ENCODE peak calls at places on chromosomes 2 and 18, in six cellular contexts. U is astrocyte of the spinal cord, A is MM.1S, G is Peyer's patch, H is astrocyte of the cerebellum, Q is astrocyte. F is an unnamed sample.

GRCh38 chr2:231013820-231014219 is 17.9 kb downstream of the SPATA3 start:
- DNase-seq in Q (no peak), U (no peak), H (no peak), A (no peak), G (no peak), F (no peak)

GRCh38 chr2:27427863-27428212 is 593 bp upstream of the NRBP1 start:
- DNase-seq in H (no peak), Q (no peak), U (no peak), G (no peak), A (no peak), F (no peak)

GRCh38 chr18:41695441-41695840 is 259.6 kb upstream of the PIK3C3 start:
- DNase-seq in A (peak; percentile 54), U (peak; percentile 6), Q (no peak), H (no peak), G (no peak), F (no peak)

GRCh38 chr2:16321872-16322271 is 343.8 kb downstream of the CYRIA start:
- DNase-seq in A (no peak), Q (no peak), U (no peak), H (no peak), G (no peak), F (no peak)

GRCh38 chr2:80028584-80028983 is 276.0 kb downstream of the LRRTM1 start:
- DNase-seq in A (no peak), G (no peak), U (no peak), H (no peak), Q (no peak), F (no peak)

GRCh38 chr2:61585383-61585782 is 47.2 kb upstream of the XPO1 start:
- DNase-seq in U (no peak), Q (no peak), H (no peak), G (no peak), A (peak; percentile 22), F (peak; percentile 65)

GRCh38 chr2:65164379-65165023 is 34.6 kb upstream of the RAB1A start:
- DNase-seq in U (peak; percentile 16), A (no peak), H (no peak), Q (peak; percentile 14), G (no peak), F (no peak)

GRCh38 chr2:112342067-112342466 is 66.7 kb downstream of the ZC3H6 start:
- DNase-seq in G (no peak), A (no peak), Q (no peak), U (no peak), H (no peak), F (no peak)

GRCh38 chr2:56476509-56477071 is 292.8 kb downstream of the CCDC85A start:
- DNase-seq in Q (no peak), A (no peak), U (no peak), H (no peak), G (no peak), F (no peak)

GRCh38 chr2:127563458-127564428 is 28.3 kb downstream of the MYO7B start:
- DNase-seq in Q (no peak), H (no peak), G (no peak), U (no peak), A (peak; percentile 91), F (peak; percentile 93)

GRCh38 chr2:59339121-59339836 is 1098.2 kb upstream of the FANCL start:
- DNase-seq in Q (no peak), G (no peak), A (peak; percentile 72), H (no peak), U (no peak), F (no peak)

GRCh38 chr2:173104156-173104555 is 28.5 kb downstream of the MAP3K20 start:
- DNase-seq in U (no peak), H (no peak), G (no peak), Q (peak; percentile 84), A (no peak), F (no peak)

GRCh38 chr2:128309341-128310093 is 9.2 kb downstream of the HS6ST1 start:
- DNase-seq in Q (peak; percentile 18), H (no peak), U (peak; percentile 57), A (no peak), G (peak; percentile 63), F (no peak)

GRCh38 chr18:49447810-49448745 is 12.4 kb downstream of the DYM start:
- DNase-seq in U (peak; percentile 59), G (no peak), H (peak; percentile 32), Q (peak; percentile 10), A (peak; percentile 65), F (peak; percentile 73)

GRCh38 chr18:33469699-33470098 is 29.2 kb upstream of the CCDC178 start:
- DNase-seq in A (no peak), G (no peak), U (no peak), H (no peak), Q (peak; percentile 71), F (no peak)

GRCh38 chr2:238971318-238972145 is 123.6 kb downstream of the TWIST2 start:
- DNase-seq in Q (no peak), U (no peak), H (no peak), A (no peak), G (peak; percentile 31), F (no peak)

GRCh38 chr2:205776139-205776538 is 93.8 kb downstream of the NRP2 start:
- DNase-seq in A (peak; percentile 44), U (no peak), G (peak; percentile 57), H (no peak), Q (no peak), F (peak; percentile 64)

GRCh38 chr2:198143156-198143555 is 338.8 kb downstream of the PLCL1 start:
- DNase-seq in A (no peak), U (no peak), Q (no peak), G (no peak), H (no peak), F (no peak)

GRCh38 chr18:5943514-5943913 is 48.2 kb upstream of the TMEM200C start:
- DNase-seq in H (no peak), A (no peak), G (no peak), U (no peak), Q (no peak), F (no peak)

GRCh38 chr2:84697895-84698294 is 181.6 kb downstream of the DNAH6 start:
- DNase-seq in G (no peak), Q (no peak), A (no peak), H (no peak), U (no peak), F (no peak)

GRCh38 chr2:54206596-54206995 is 49.4 kb downstream of the TSPYL6 start:
- DNase-seq in G (no peak), H (peak; percentile 27), U (peak; percentile 64), A (peak; percentile 21), Q (no peak), F (peak; percentile 25)

GRCh38 chr2:38375711-38376345 is 1.2 kb downstream of the ATL2 start:
- DNase-seq in H (no peak), G (no peak), A (no peak), U (no peak), Q (peak; percentile 11), F (no peak)
- TF ChIP-seq CTCF in H (peak; percentile 1), G (no peak), A (no peak), U (no peak), Q (no peak), F (no peak)

DNA sequence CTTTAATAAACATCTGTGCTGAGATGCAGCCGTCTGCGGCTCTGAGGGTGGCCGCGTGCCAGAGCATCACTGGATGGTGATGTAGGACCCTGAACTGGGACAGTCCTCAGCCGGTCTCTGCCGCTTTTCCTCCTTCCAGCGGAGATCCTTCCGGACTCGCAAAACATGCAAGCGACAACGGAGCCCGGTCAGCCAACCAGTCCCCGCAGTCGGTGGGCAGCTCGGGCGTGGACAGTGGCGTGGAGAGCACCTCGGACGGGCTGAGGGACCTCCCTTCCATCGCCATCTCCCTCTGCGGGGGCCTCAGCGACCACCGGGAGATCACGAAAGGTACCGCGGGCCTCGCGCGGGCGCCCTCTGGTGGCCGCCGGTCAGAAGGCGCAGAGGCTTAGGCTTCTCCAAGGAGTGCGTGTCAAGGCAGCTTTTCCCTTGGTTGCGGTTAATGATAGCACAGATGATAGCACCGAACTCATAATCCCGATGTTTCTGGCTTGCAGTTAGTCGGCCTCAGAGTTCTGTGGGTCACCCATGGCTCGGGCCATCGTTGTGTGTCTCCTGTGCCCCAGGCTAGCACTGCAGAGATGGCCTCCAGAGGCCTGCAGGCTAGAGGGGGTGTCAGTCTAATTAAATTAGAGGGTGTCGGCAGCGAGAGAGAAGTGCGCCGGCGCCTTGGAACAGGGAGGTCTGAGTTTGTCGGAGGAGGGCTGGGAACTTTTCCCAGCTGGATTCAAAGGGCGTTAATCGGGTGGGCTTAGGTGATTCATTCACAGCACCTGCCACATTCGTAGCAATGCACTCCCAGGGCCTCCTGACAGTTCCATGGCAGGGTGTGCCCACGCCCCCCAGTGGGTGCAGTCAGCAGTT is 38.5 kb downstream of the LPIN1 start:
- DNase-seq in H (peak; percentile 13), Q (peak; percentile 46), U (peak; percentile 41), A (no peak), G (peak; percentile 63), F (peak; percentile 22)
- H3K4me3 ChIP-seq in H (peak overlapping the region; percentile 15), Q (peak overlapping the region; percentile 55), U (peak overlapping the region; percentile 25), A (no peak overlapping the region), G (peak overlapping the region; percentile 30), F (no peak overlapping the region)

DNA sequence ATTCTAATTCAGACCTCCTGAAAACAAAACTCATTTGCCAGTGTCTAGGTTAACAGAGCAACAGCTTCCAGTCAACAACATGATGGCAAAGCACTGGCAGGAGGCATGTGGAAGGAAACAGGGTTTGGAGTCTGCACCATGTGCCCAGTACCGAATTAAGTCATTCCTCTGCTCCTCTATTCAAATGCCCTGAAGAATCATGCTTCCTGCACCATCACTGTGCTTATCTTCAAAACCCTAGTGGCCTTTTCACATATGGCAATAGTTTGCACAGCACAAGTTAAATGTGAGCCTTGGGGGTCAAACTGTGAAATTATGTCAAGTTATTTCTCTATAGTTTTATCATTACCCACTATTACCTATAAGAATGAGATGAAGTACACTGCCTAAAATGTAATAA is 75.4 kb upstream of the GRB14 start:
- DNase-seq in U (no peak), G (no peak), Q (no peak), A (no peak), H (no peak), F (no peak)
- TF ChIP-seq CTCF in U (no peak), G (no peak), Q (no peak), A (peak; percentile 8), H (no peak), F (no peak)

GRCh38 chr2:72147971-72148369 is 308 bp upstream of the CYP26B1 start:
- DNase-seq in G (no peak), Q (no peak), H (no peak), U (no peak), A (no peak), F (no peak)

GRCh38 chr2:72148975-72149555 is 1.4 kb upstream of the CYP26B1 start:
- DNase-seq in G (peak; percentile 60), A (peak; percentile 58), Q (no peak), U (no peak), H (no peak), F (no peak)

GRCh38 chr2:72148391-72148974 is 821 bp upstream of the CYP26B1 start:
- DNase-seq in Q (no peak), G (peak; percentile 46), U (no peak), H (no peak), A (peak; percentile 28), F (no peak)

GRCh38 chr2:72146357-72147302 is 1.0 kb downstream of the CYP26B1 start:
- DNase-seq in G (peak; percentile 46), U (no peak), Q (no peak), A (no peak), H (no peak), F (no peak)

DNA sequence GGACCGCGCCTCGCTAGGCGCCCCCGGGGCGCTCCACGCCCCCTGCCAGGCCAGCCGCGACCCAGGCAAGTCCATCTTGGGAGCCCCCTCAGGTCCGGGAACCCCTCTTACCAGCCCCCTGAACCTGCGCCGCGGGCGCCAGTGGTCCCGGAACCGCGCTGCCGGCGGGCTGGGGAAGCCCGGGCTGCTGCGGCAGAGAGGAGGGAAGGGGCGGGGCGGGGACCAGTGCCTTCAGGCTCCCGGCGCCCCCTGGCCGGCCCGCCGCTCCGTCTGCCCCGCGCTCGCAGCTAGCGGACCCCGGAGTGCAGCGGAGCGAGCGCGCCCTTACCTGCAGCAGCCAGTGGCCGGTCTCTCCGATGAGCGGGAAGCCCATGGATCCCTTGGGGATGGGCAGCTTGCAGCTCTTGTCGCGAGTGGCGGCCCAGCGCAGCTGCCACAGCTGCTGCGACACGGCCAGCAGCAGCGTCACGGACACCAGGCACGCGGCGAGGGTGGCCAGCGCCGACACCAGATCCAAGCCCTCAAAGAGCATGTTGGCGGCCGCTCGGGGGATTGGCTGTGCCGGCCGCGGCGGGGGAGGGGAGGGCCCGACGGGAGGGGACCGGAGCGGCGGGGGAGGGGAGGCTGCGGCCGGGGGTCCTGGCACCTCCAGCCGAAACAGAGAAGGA is at the start of gene CYP26B1:
- DNase-seq in H (no peak), U (no peak), A (no peak), G (peak; percentile 57), Q (no peak), F (no peak)
- H3K4me3 ChIP-seq in H (peak within 1 kb of the TSS; percentile 40), U (peak within 1 kb of the TSS; percentile 33), A (peak within 1 kb of the TSS; percentile 73), G (peak within 1 kb of the TSS; percentile 56), Q (peak within 1 kb of the TSS; percentile 60), F (no peak within 1 kb of the TSS)

F was measured in GM12865.